ENCODE peak calls at places on chromosomes 4 and X, in six cellular contexts. U, O, I, X, E and Y are unnamed samples.

GRCh38 chrX:81708506-81708905 is 506.6 kb downstream of the SH3BGRL start:
- DNase-seq in U (no peak), O (no peak), I (no peak), X (no peak), E (no peak), Y (no peak)

GRCh38 chr4:183348706-183349659 is 26.8 kb upstream of the CLDN24 start:
- DNase-seq in U (no peak), O (no peak), I (peak), X (no peak), E (no peak), Y (no peak)

GRCh38 chr4:129804458-129804981 is 708.6 kb downstream of the C4orf33 start:
- DNase-seq in U (no peak), O (no peak), I (no peak), X (no peak), E (no peak), Y (no peak)

GRCh38 chr4:26838055-26838842 is 22.4 kb upstream of the STIM2 start:
- DNase-seq in U (no peak), O (no peak), I (no peak), X (no peak), E (no peak), Y (no peak)

GRCh38 chr4:98689507-98690174 is 31.2 kb upstream of the TSPAN5 start:
- DNase-seq in U (no peak), O (no peak), I (no peak), X (no peak), E (no peak), Y (no peak)

GRCh38 chrX:110145305-110145704 is 142.4 kb downstream of the TMEM164 start:
- DNase-seq in U (no peak), O (no peak), I (no peak), X (no peak), E (no peak), Y (no peak)

GRCh38 chrX:133005038-133005437 is 46.6 kb upstream of the HS6ST2 start:
- DNase-seq in U (no peak), O (no peak), I (peak), X (peak), E (no peak), Y (no peak)

GRCh38 chrX:123959281-123960063 is 2.0 kb upstream of the STAG2 start:
- DNase-seq in U (no peak), O (no peak), I (peak), X (no peak), E (peak), Y (no peak)

GRCh38 chr4:36414248-36414647 is 132.8 kb downstream of the DTHD1 start:
- DNase-seq in U (no peak), O (no peak), I (no peak), X (no peak), E (no peak), Y (no peak)

GRCh38 chrX:50814701-50815476 is 895 bp upstream of the SHROOM4 start:
- DNase-seq in U (no peak), O (no peak), I (no peak), X (no peak), E (no peak), Y (no peak)

GRCh38 chr4:65521666-65522065 is 148.6 kb downstream of the EPHA5 start:
- DNase-seq in U (no peak), O (no peak), I (no peak), X (no peak), E (no peak), Y (no peak)

GRCh38 chr4:37684154-37684553 is 2.0 kb downstream of the RELL1 start:
- DNase-seq in U (no peak), O (no peak), I (no peak), X (no peak), E (no peak), Y (no peak)

GRCh38 chr4:8410641-8411271 is 29.8 kb downstream of the ACOX3 start:
- DNase-seq in U (peak), O (no peak), I (peak), X (peak), E (no peak), Y (no peak)

GRCh38 chrX:9859711-9860555 is 73.7 kb downstream of the SHROOM2 start:
- DNase-seq in U (no peak), O (no peak), I (no peak), X (no peak), E (no peak), Y (no peak)

GRCh38 chr4:126799971-126800722 is 832.6 kb upstream of the INTU start:
- DNase-seq in U (no peak), O (no peak), I (no peak), X (no peak), E (no peak), Y (no peak)

GRCh38 chr4:148110169-148110568 is 332.0 kb downstream of the NR3C2 start:
- DNase-seq in U (no peak), O (no peak), I (no peak), X (no peak), E (no peak), Y (no peak)

GRCh38 chr4:126106658-126107057 is 791.9 kb downstream of the FAT4 start:
- DNase-seq in U (peak), O (no peak), I (peak), X (peak), E (no peak), Y (no peak)

GRCh38 chr4:48698029-48698901 is 81.8 kb downstream of the FRYL start:
- DNase-seq in U (no peak), O (no peak), I (no peak), X (peak), E (no peak), Y (no peak)

GRCh38 chr4:23979534-23979933 is 89.7 kb upstream of the PPARGC1A start:
- DNase-seq in U (peak), O (no peak), I (no peak), X (no peak), E (no peak), Y (no peak)

DNA sequence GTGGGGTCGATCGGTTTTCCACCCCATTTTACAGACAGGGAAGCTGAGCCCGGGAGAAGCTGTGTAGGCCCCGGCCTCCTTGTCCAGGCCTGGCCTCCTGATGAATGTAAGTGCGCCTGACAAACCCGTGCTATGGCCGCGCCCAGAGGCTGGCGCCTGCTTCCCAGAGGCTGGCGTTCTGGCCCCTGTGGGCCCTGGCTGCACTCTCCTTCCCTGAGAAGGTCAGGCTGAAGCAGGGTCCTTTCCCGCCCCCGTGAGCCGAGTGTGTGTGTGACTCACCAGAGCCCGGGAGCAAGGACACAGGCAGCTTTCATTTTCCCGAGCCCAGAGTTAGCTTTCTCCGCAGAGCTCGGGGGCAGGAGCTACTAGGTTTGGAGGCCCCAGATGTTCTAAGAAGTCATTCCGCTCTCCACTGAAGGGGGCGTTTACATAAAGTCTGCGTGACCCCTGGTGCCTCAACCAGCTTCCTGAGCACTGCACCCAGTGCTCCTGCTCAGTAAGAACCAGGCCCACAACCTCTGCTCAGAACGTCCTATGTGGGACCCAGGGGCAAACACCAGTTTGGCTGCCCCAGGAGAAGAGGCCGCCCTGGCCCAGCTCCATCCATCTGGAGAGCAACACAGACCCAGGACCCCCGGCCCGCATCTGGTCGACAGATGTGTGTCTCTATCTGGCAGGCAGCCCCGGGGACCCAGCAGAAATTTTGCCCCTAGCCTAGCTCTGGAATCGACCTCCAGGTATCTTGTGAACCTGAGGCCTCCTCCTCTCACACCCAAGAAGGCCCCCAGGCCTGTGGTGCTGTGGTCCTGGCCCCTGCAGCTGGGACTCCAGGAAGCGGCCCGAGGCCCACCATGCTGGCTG is 13.6 kb downstream of the UVSSA start:
- DNase-seq in U (no peak), O (no peak), I (no peak), X (peak), E (no peak), Y (no peak)
- TF ChIP-seq TAF1 in U (no peak), O (no peak), I (no peak), X (no peak), E (no peak), Y (no peak)

GRCh38 chr4:16897991-16898827 is at the start of gene LDB2:
- DNase-seq in U (peak), O (no peak), I (no peak), X (no peak), E (no peak), Y (no peak)
- TF ChIP-seq POLR2AphosphoS5 in U (no peak), O (no peak), I (no peak), X (no peak), E (no peak), Y (no peak)

GRCh38 chrX:112840382-112841113 is at the start of gene AMOT:
- DNase-seq in U (peak), O (no peak), I (peak), X (peak), E (peak), Y (peak)
- TF ChIP-seq POLR2A in U (no peak), O (no peak), I (no peak), X (no peak), E (no peak), Y (no peak)

GRCh38 chrX:73828080-73828720 is 265.2 kb downstream of the CHIC1 start:
- DNase-seq in U (no peak), O (no peak), I (no peak), X (no peak), E (no peak), Y (no peak)

GRCh38 chrX:73829890-73830466 is 267.0 kb downstream of the CHIC1 start:
- DNase-seq in U (no peak), O (no peak), I (no peak), X (no peak), E (no peak), Y (no peak)

GRCh38 chrX:73830489-73831414 is 267.8 kb downstream of the CHIC1 start:
- DNase-seq in U (no peak), O (no peak), I (no peak), X (no peak), E (no peak), Y (no peak)

GRCh38 chrX:73832319-73832718 is 269.3 kb downstream of the CHIC1 start:
- DNase-seq in U (no peak), O (no peak), I (no peak), X (no peak), E (no peak), Y (no peak)

DNA sequence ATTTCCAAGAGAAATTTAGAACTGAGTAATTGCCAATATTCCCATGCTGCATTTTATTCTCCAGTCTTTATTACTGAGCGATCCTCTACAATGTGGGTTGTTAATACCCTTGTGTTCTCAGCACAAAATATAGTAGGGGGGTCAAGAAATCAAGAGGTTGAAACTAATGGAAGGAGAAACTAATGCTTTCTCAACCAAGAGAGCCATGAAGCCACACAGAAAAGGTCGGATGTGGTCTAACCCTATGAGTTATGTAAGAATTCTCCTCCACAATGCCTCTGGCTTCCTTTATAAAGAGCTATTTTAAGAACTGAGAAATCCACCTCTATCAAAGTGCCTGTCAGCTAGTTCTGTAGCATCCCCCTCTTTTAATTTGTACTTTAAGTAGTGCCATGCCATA is 268.5 kb downstream of the CHIC1 start:
- DNase-seq in U (no peak), O (no peak), I (no peak), X (no peak), E (no peak), Y (no peak)
- TF ChIP-seq TAF1 in U (no peak), O (no peak), I (no peak), X (no peak), E (no peak), Y (no peak)

GRCh38 chr4:106038012-106038411 is 142.7 kb downstream of the NPNT start:
- DNase-seq in U (no peak), O (no peak), I (no peak), X (peak), E (no peak), Y (no peak)
- TF ChIP-seq POLR2AphosphoS5 in U (no peak), O (no peak), I (no peak), X (no peak), E (no peak), Y (no peak)